ENCODE peak calls at places on chromosomes 13 and 19, in four cellular contexts. Y is hepatocyte, J is lung, D is BJ. P is an unnamed sample.

GRCh38 chr19:5823579-5824281 is 15.8 kb downstream of the FUT6 start:
- DNase-seq in Y (no peak), J (no peak), D (no peak), P (no peak)

GRCh38 chr13:35881360-35881759 is 249.8 kb downstream of the DCLK1 start:
- DNase-seq in Y (no peak), J (peak), D (no peak), P (no peak)

GRCh38 chr19:41308450-41309224 is 1.3 kb upstream of the CCDC97 start:
- DNase-seq in Y (peak), J (peak), D (no peak), P (no peak)

GRCh38 chr13:24911135-24911524 is 147.2 kb downstream of the RNF17 start:
- DNase-seq in Y (no peak), J (no peak), D (peak), P (no peak)

GRCh38 chr13:47672982-47673670 is 327.9 kb downstream of the SUCLA2 start:
- DNase-seq in Y (peak), J (no peak), D (peak), P (peak)

GRCh38 chr19:55913643-55914268 is 18.4 kb downstream of the NLRP13 start:
- DNase-seq in Y (no peak), J (no peak), D (no peak), P (no peak)

GRCh38 chr13:33761744-33762143 is 56.2 kb upstream of the RFC3 start:
- DNase-seq in Y (no peak), J (no peak), D (no peak), P (no peak)

GRCh38 chr19:2970201-2970838 is 7.0 kb upstream of the TLE6 start:
- DNase-seq in Y (no peak), J (no peak), D (no peak), P (no peak)

GRCh38 chr13:25738342-25738771 is 313.5 kb downstream of the SHISA2 start:
- DNase-seq in Y (peak), J (no peak), D (no peak), P (no peak)

GRCh38 chr13:76833465-76833864 is 52.7 kb downstream of the KCTD12 start:
- DNase-seq in Y (no peak), J (no peak), D (no peak), P (no peak)

GRCh38 chr19:54172413-54172763 is 572 bp downstream of the TMC4 start:
- DNase-seq in Y (peak), J (no peak), D (no peak), P (no peak)

GRCh38 chr13:109941951-109942350 is 155.6 kb upstream of the IRS2 start:
- DNase-seq in Y (no peak), J (no peak), D (no peak), P (no peak)

GRCh38 chr13:69589531-69589930 is 518.1 kb upstream of the ATXN8OS start:
- DNase-seq in Y (no peak), J (no peak), D (no peak), P (no peak)

GRCh38 chr19:43777163-43777700 is 3.5 kb downstream of the KCNN4 start:
- DNase-seq in Y (peak), J (no peak), D (no peak), P (no peak)

GRCh38 chr19:21472507-21472906 is 32.9 kb upstream of the ZNF429 start:
- DNase-seq in Y (no peak), J (no peak), D (no peak), P (no peak)

GRCh38 chr13:99282264-99283231 is 24.4 kb upstream of the GPR18 start:
- DNase-seq in Y (no peak), J (no peak), D (no peak), P (no peak)

GRCh38 chr19:3464797-3465235 is 15.5 kb downstream of the SMIM24 start:
- DNase-seq in Y (no peak), J (no peak), D (no peak), P (no peak)

GRCh38 chr19:35240322-35240721 is 8.5 kb upstream of the LSR start:
- DNase-seq in Y (no peak), J (no peak), D (no peak), P (no peak)

GRCh38 chr19:372306-372890 is 27.8 kb upstream of the MIER2 start:
- DNase-seq in Y (peak), J (no peak), D (peak), P (peak)

GRCh38 chr13:43720780-43721397 is 65.9 kb downstream of the ENOX1 start:
- DNase-seq in Y (no peak), J (no peak), D (no peak), P (no peak)

GRCh38 chr13:111961236-111961635 is 105.7 kb upstream of the SOX1 start:
- DNase-seq in Y (no peak), J (no peak), D (no peak), P (no peak)

GRCh38 chr13:50726164-50726563 is 117.3 kb downstream of the DLEU7 start:
- DNase-seq in Y (no peak), J (no peak), D (no peak), P (no peak)

GRCh38 chr19:14818588-14818987 is 16.4 kb downstream of the OR7A5 start:
- DNase-seq in Y (no peak), J (no peak), D (no peak), P (no peak)

GRCh38 chr13:24660023-24660806 is 20.0 kb upstream of the ATP12A start:
- DNase-seq in Y (no peak), J (no peak), D (no peak), P (no peak)

DNA sequence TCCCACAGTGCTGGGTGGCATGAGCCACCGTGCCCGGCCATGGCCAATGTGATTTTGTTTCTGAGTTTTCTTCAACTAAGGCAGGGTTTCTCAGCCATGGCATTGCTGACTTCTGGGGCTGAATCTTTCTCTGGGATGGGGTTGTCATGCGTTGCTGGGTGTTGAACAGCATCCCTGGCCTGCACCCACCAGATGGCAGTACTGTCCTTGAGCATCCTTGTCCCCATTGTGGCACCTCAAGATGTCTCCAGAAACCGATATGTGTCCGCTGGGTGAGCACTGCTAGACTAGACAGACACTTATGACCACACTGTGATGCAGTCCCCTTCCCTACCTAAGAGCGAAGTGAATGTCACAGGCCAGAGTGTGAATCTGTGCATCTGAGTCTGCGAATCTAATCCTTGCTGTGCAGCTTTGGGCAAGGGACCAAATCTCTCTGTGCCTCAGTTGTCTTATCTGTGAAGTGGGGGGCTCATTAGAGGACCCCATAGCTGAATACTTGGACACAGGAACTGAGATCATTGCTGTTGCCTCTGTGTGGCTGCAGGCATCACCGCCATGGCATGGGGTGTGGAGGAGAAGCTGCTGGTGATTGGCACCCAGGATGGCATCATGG is 50.3 kb upstream of the SIN3B start:
- DNase-seq in Y (peak), J (peak), D (no peak), P (no peak)
- H3K4me3 ChIP-seq in Y (no peak), J (no peak), D (no peak), P (no peak)

DNA sequence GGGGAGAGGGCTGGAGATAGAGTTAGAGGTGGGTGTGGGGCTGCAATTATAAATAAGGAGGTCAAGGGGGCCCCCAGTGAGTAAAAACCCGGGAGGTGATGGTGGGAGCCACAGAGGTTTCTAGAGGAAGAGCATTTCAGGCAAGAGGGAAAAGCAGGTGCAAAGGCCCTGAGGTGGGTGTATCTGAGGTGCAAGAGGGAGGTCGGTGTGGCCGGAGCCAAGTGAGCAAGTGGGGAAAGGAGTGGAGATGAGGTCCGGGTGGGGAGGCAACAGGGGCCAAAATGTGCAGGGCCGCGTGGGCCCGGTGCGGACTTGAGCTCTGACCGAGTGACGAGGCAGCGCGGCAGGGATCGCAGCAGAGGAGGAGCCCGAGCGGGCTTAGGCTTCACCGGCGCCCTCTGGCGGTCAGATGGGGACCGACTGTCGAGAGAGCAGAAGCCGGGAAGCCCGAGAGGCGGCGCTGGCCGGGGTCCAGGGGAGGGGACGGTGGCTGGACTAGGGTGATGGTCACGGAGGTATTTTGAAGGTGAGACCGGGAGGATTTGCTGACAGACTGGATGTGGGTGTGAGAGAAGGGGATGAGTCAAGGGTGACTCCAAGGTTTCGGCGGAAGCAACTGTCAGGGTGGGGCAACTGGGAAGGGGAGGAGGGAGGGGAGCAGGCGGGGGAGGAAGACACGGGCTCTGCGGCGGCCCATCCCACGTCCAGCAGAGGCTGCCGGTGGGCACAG is 17.7 kb upstream of the SPACA4 start:
- DNase-seq in Y (peak), J (peak), D (no peak), P (no peak)
- H3K4me3 ChIP-seq in Y (no peak), J (no peak), D (peak), P (peak)

GRCh38 chr19:7502552-7502951 is 13.4 kb upstream of the ZNF358 start:
- DNase-seq in Y (no peak), J (no peak), D (no peak), P (no peak)
- H3K4me3 ChIP-seq in Y (no peak), J (no peak), D (no peak), P (no peak)

DNA sequence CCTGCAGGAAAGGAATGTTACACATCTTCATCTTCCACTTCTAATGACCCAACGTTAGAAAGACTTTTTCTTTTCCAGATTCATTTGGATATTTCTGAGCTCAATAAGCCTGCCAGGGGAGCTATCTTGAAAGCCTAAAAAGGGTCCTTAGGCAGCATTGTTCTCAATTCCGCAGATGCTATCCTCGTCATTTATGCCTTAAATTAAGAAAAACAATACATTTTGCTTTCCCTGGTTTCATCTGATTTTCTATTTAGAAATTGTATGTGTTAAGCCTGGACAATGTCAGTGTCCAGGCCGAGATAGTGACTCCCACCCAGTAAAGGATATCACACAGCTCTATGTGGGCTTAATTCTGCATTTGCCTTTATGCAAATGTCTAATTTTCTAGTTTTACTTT is 721.3 kb downstream of the DIAPH3 start:
- DNase-seq in Y (no peak), J (no peak), D (no peak), P (no peak)
- H3K4me3 ChIP-seq in Y (no peak), J (no peak), D (no peak), P (no peak)

GRCh38 chr19:6866646-6867255 is 20.6 kb upstream of the ADGRE1 start:
- DNase-seq in Y (no peak), J (no peak), D (no peak), P (no peak)

GRCh38 chr19:6861683-6862286 is 25.6 kb upstream of the ADGRE1 start:
- DNase-seq in Y (no peak), J (no peak), D (no peak), P (no peak)

GRCh38 chr19:6868341-6868740 is 19.0 kb upstream of the ADGRE1 start:
- DNase-seq in Y (no peak), J (no peak), D (no peak), P (no peak)

GRCh38 chr19:6865849-6866248 is 21.5 kb upstream of the ADGRE1 start:
- DNase-seq in Y (no peak), J (no peak), D (no peak), P (no peak)

GRCh38 chr19:6862673-6863078 is 24.7 kb upstream of the ADGRE1 start:
- DNase-seq in Y (peak), J (peak), D (peak), P (peak)
- H3K4me3 ChIP-seq in Y (no peak), J (no peak), D (peak), P (peak)

DNA sequence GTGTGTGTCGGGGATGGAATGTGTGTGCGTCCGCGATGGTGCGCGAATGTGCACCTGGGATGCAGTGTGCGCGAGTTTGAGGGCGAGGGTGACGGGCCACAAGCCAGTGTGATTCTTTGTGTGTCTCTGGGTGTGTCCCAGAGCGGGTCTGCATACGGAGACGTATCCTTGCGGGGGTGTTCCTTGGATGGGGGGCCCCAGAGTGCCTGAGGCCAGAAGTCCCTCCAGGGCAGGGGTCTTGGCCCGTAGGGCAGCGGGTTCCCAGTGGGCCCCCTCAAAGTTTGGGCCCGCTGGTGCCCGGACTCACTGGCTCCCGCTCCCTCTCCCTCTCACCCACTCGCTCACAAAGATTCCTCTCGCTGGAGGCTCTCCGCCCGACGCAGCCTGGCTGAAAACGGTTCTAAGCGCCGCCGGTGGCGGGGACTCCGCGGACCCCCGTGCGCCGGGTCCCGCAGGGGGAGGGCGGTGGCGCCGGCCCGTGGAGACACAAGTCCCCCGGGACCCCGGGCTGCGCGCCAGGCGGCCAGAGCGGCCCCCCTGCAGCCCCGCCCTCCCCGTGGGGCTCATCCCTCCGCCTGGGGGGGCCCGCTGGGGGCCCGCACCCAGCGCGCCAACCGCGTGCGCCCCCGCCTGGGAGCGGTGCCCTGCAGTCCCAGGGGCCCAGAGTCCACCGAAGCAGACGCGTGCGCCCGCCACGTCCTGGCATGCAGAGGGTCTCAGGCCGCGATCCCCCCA is 886 bp downstream of the CRLF1 start:
- DNase-seq in Y (no peak), J (no peak), D (no peak), P (no peak)
- H3K4me3 ChIP-seq in Y (no peak), J (no peak), D (no peak), P (no peak)

DNA sequence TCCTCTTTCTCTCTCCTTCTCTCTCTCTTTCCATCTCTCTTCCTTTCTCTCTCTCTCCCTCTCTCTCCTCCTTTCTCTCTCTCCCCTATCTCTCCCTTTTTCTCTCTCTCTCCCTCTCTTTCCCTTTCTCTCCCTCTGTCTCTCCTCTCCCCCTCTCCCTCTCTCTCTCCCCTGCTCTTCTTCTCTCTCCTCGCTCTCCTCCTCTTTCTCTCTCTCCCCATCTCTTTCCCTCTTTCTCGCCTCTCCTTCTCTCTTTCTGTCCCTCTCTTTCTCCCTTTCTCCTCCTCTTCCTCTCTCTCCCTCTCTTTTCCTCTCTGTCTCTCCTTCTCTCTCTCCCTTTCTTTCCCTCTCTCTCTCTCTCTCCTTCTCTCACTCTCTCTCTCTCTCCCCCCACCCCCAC is 196.6 kb downstream of the UQCRFS1 start:
- DNase-seq in Y (no peak), J (no peak), D (no peak), P (no peak)
- H3K4me3 ChIP-seq in Y (no peak), J (no peak), D (no peak), P (no peak)

P was measured in AG04449.